ENCODE peak calls at places on chromosomes 16 and 17, in five cellular contexts. One of them, this sample, is unnamed.

GRCh38 chr16:50677351-50677750 is 3.8 kb downstream of the SNX20 start:
- DNase-seq in effector memory CD4-positive, alpha-beta T cell: no peak
- DNase-seq in heart left ventricle: no peak
- DNase-seq in coronary artery: no peak
- DNase-seq in astrocyte: no peak
- DNase-seq in this sample: no peak

GRCh38 chr17:12591336-12591735 is 74.4 kb upstream of the MYOCD start:
- DNase-seq in effector memory CD4-positive, alpha-beta T cell: no peak
- DNase-seq in coronary artery: no peak
- DNase-seq in heart left ventricle: no peak
- DNase-seq in astrocyte: no peak
- DNase-seq in this sample: peak

GRCh38 chr17:45948881-45949624 is 50.0 kb upstream of the STH start:
- DNase-seq in coronary artery: peak
- DNase-seq in effector memory CD4-positive, alpha-beta T cell: peak
- DNase-seq in heart left ventricle: peak
- DNase-seq in astrocyte: peak
- DNase-seq in this sample: peak

GRCh38 chr16:57529324-57530103 is 6.9 kb downstream of the CCDC102A start:
- DNase-seq in heart left ventricle: no peak
- DNase-seq in coronary artery: no peak
- DNase-seq in effector memory CD4-positive, alpha-beta T cell: no peak
- DNase-seq in astrocyte: no peak
- DNase-seq in this sample: no peak

GRCh38 chr17:39979021-39979660 is 1.5 kb upstream of the PSMD3 start:
- DNase-seq in heart left ventricle: no peak
- DNase-seq in coronary artery: no peak
- DNase-seq in effector memory CD4-positive, alpha-beta T cell: no peak
- DNase-seq in astrocyte: peak
- DNase-seq in this sample: peak

GRCh38 chr16:14564323-14564722 is 65.7 kb downstream of the PARN start:
- DNase-seq in astrocyte: no peak
- DNase-seq in effector memory CD4-positive, alpha-beta T cell: no peak
- DNase-seq in heart left ventricle: no peak
- DNase-seq in coronary artery: no peak
- DNase-seq in this sample: no peak

GRCh38 chr16:27408602-27409031 is 6.6 kb downstream of the IL21R start:
- DNase-seq in effector memory CD4-positive, alpha-beta T cell: no peak
- DNase-seq in astrocyte: no peak
- DNase-seq in coronary artery: peak
- DNase-seq in heart left ventricle: no peak
- DNase-seq in this sample: no peak

GRCh38 chr17:81157848-81158687 is 7.2 kb upstream of the PVALEF start:
- DNase-seq in coronary artery: no peak
- DNase-seq in effector memory CD4-positive, alpha-beta T cell: no peak
- DNase-seq in astrocyte: no peak
- DNase-seq in heart left ventricle: no peak
- DNase-seq in this sample: no peak

GRCh38 chr16:30515275-30515674 is 11.1 kb downstream of the ZNF768 start:
- DNase-seq in effector memory CD4-positive, alpha-beta T cell: no peak
- DNase-seq in coronary artery: no peak
- DNase-seq in heart left ventricle: no peak
- DNase-seq in astrocyte: no peak
- DNase-seq in this sample: no peak

GRCh38 chr16:24409045-24409444 is 130.3 kb upstream of the RBBP6 start:
- DNase-seq in heart left ventricle: no peak
- DNase-seq in astrocyte: no peak
- DNase-seq in effector memory CD4-positive, alpha-beta T cell: no peak
- DNase-seq in coronary artery: no peak
- DNase-seq in this sample: no peak

GRCh38 chr16:66457888-66458287 is 30.8 kb downstream of the BEAN1 start:
- DNase-seq in coronary artery: peak
- DNase-seq in astrocyte: peak
- DNase-seq in effector memory CD4-positive, alpha-beta T cell: no peak
- DNase-seq in heart left ventricle: no peak
- DNase-seq in this sample: no peak

GRCh38 chr17:45719335-45720071 is 64.6 kb upstream of the CRHR1 start:
- DNase-seq in coronary artery: no peak
- DNase-seq in heart left ventricle: no peak
- DNase-seq in astrocyte: peak
- DNase-seq in effector memory CD4-positive, alpha-beta T cell: no peak
- DNase-seq in this sample: peak

GRCh38 chr17:16275024-16275423 is 58.0 kb downstream of the PIGL start:
- DNase-seq in coronary artery: no peak
- DNase-seq in heart left ventricle: no peak
- DNase-seq in effector memory CD4-positive, alpha-beta T cell: no peak
- DNase-seq in astrocyte: no peak
- DNase-seq in this sample: no peak

GRCh38 chr16:23595246-23595950 is 718 bp downstream of the NDUFAB1 start:
- DNase-seq in heart left ventricle: no peak
- DNase-seq in effector memory CD4-positive, alpha-beta T cell: no peak
- DNase-seq in astrocyte: no peak
- DNase-seq in coronary artery: no peak
- DNase-seq in this sample: peak

GRCh38 chr17:16003841-16004240 is 4.2 kb downstream of the TTC19 start:
- DNase-seq in astrocyte: no peak
- DNase-seq in effector memory CD4-positive, alpha-beta T cell: no peak
- DNase-seq in coronary artery: no peak
- DNase-seq in heart left ventricle: no peak
- DNase-seq in this sample: no peak

GRCh38 chr17:59561042-59561441 is 4.4 kb upstream of the DHX40 start:
- DNase-seq in astrocyte: no peak
- DNase-seq in coronary artery: no peak
- DNase-seq in effector memory CD4-positive, alpha-beta T cell: no peak
- DNase-seq in heart left ventricle: no peak
- DNase-seq in this sample: peak

GRCh38 chr16:79599837-79600635 is 501 bp downstream of the MAF start:
- DNase-seq in coronary artery: peak
- DNase-seq in effector memory CD4-positive, alpha-beta T cell: peak
- DNase-seq in heart left ventricle: peak
- DNase-seq in astrocyte: peak
- DNase-seq in this sample: peak

GRCh38 chr17:83064732-83065659 is 14.4 kb upstream of the METRNL start:
- DNase-seq in astrocyte: no peak
- DNase-seq in effector memory CD4-positive, alpha-beta T cell: no peak
- DNase-seq in heart left ventricle: peak
- DNase-seq in coronary artery: peak
- DNase-seq in this sample: no peak

GRCh38 chr17:49074851-49075540 is 57.6 kb upstream of the B4GALNT2 start:
- DNase-seq in effector memory CD4-positive, alpha-beta T cell: no peak
- DNase-seq in astrocyte: peak
- DNase-seq in coronary artery: no peak
- DNase-seq in heart left ventricle: no peak
- DNase-seq in this sample: peak

GRCh38 chr16:5490499-5490898 is 392.9 kb upstream of the EEF2KMT start:
- DNase-seq in heart left ventricle: no peak
- DNase-seq in coronary artery: no peak
- DNase-seq in astrocyte: no peak
- DNase-seq in effector memory CD4-positive, alpha-beta T cell: no peak
- DNase-seq in this sample: no peak

GRCh38 chr17:63774141-63774981 is at the start of gene DDX42:
- DNase-seq in effector memory CD4-positive, alpha-beta T cell: peak
- DNase-seq in coronary artery: peak
- DNase-seq in astrocyte: peak
- DNase-seq in heart left ventricle: peak
- DNase-seq in this sample: peak

GRCh38 chr16:3562914-3563480 is 14.2 kb downstream of the NLRC3 start:
- DNase-seq in effector memory CD4-positive, alpha-beta T cell: no peak
- DNase-seq in astrocyte: no peak
- DNase-seq in coronary artery: no peak
- DNase-seq in heart left ventricle: no peak
- DNase-seq in this sample: no peak

GRCh38 chr16:5918553-5919127 is 821.0 kb upstream of the EEF2KMT start:
- DNase-seq in effector memory CD4-positive, alpha-beta T cell: no peak
- DNase-seq in coronary artery: no peak
- DNase-seq in heart left ventricle: no peak
- DNase-seq in astrocyte: no peak
- DNase-seq in this sample: no peak

GRCh38 chr16:89197033-89197632 is 3.2 kb downstream of the SLC22A31 start:
- DNase-seq in astrocyte: no peak
- DNase-seq in heart left ventricle: no peak
- DNase-seq in effector memory CD4-positive, alpha-beta T cell: no peak
- DNase-seq in coronary artery: no peak
- DNase-seq in this sample: no peak

DNA sequence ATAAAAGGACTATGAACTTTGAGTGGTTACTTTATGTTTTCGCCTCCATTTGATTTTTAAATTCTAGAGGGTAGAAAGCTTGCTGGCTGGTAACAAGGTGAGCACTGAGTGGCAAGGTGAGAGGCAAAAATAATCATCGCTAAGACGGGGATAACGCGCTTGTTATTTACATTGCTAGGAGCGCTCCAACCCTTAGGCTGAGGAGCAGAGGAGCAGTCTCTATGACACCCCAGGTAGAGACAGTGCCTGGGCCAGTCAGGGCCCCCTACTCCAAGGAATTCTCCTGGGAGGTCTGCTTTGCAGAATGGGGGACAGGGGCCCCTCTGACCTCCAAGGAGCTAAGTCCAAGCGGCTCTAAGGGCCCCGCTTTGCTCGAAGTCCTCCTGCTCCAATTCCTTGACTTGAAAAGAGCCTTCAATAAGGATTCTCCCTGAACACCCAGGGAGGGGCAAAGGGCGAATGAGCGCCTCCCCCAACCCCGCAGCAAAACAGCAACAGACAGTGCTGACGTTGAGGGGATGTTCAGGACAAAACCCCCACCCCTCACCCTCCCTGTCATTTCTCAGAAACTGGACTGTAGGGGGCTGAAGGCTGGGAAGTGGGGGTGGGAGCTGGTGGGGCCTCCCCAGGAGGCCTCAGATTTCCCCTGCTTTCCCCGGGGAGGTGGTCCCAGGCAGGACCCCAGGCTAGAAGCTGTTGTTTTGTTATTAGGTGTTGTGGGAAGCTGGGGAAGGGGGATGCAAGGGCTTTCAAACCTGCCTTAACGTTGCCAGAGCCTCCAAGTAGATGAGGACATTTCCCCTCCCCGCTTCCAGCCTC is 10.2 kb upstream of the FOXF1 start:
- DNase-seq in astrocyte: no peak
- DNase-seq in heart left ventricle: no peak
- DNase-seq in effector memory CD4-positive, alpha-beta T cell: no peak
- DNase-seq in coronary artery: no peak
- DNase-seq in this sample: no peak
- H3K4me3 ChIP-seq in astrocyte: no peak
- H3K4me3 ChIP-seq in heart left ventricle: no peak
- H3K4me3 ChIP-seq in effector memory CD4-positive, alpha-beta T cell: no peak
- H3K4me3 ChIP-seq in coronary artery: no peak
- H3K4me3 ChIP-seq in this sample: no peak

GRCh38 chr17:73901249-73901648 is 257.0 kb upstream of the SDK2 start:
- DNase-seq in heart left ventricle: no peak
- DNase-seq in astrocyte: no peak
- DNase-seq in coronary artery: no peak
- DNase-seq in effector memory CD4-positive, alpha-beta T cell: no peak
- DNase-seq in this sample: no peak

GRCh38 chr17:73900516-73900915 is 256.3 kb upstream of the SDK2 start:
- DNase-seq in heart left ventricle: no peak
- DNase-seq in coronary artery: no peak
- DNase-seq in effector memory CD4-positive, alpha-beta T cell: no peak
- DNase-seq in astrocyte: no peak
- DNase-seq in this sample: no peak

GRCh38 chr17:73899839-73900238 is 255.6 kb upstream of the SDK2 start:
- DNase-seq in heart left ventricle: no peak
- DNase-seq in effector memory CD4-positive, alpha-beta T cell: no peak
- DNase-seq in astrocyte: no peak
- DNase-seq in coronary artery: no peak
- DNase-seq in this sample: no peak

GRCh38 chr17:73902416-73903181 is 258.4 kb upstream of the SDK2 start:
- DNase-seq in astrocyte: no peak
- DNase-seq in heart left ventricle: no peak
- DNase-seq in coronary artery: no peak
- DNase-seq in effector memory CD4-positive, alpha-beta T cell: no peak
- DNase-seq in this sample: no peak

DNA sequence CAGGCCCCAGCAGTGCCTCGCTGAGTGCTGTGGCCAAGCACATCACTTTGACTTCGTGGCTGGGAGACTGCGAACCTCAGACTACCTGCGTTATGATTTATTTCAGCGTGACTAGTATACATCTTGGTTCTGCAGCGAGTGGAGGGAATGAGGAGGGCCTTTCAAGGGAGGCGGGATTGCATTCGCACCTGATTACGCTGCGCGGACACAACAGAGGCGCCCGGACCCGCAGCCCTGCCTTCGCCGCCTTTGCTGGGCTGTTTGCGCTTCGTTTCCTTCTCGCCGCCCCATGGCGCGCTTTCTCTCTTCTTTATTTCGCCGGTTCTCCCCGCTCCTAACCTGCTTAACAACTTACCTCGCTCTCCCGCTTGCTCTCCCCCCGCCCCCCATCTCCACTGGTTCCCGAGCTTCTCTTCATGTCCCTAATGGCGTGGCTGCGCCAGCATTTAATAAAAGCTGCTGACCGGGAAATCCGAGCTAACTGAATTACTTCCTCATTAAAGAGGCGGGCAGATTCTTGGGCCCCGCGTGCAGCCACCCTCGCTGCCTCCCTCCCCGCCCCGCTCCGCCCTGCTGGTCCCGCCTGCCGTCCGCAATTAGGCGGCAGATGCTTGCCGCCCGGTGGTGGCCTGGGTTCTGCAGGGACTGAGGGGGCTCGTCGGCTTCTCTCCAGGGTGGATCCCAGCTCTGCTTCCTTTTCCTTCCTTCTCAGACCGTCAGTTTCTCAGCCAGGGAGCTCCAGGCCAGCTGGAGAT is 257.6 kb upstream of the SDK2 start:
- DNase-seq in effector memory CD4-positive, alpha-beta T cell: no peak
- DNase-seq in coronary artery: peak
- DNase-seq in astrocyte: no peak
- DNase-seq in heart left ventricle: peak
- DNase-seq in this sample: no peak
- H3K4me3 ChIP-seq in effector memory CD4-positive, alpha-beta T cell: peak
- H3K4me3 ChIP-seq in coronary artery: peak
- H3K4me3 ChIP-seq in astrocyte: no peak
- H3K4me3 ChIP-seq in heart left ventricle: peak
- H3K4me3 ChIP-seq in this sample: no peak

GRCh38 chr17:1467258-1467657 is 11.2 kb upstream of the CRK start:
- DNase-seq in effector memory CD4-positive, alpha-beta T cell: no peak
- DNase-seq in heart left ventricle: no peak
- DNase-seq in coronary artery: no peak
- DNase-seq in astrocyte: no peak
- DNase-seq in this sample: no peak

GRCh38 chr17:1464186-1464585 is 8.2 kb upstream of the CRK start:
- DNase-seq in astrocyte: no peak
- DNase-seq in effector memory CD4-positive, alpha-beta T cell: no peak
- DNase-seq in heart left ventricle: no peak
- DNase-seq in coronary artery: no peak
- DNase-seq in this sample: no peak

GRCh38 chr17:1461193-1461944 is 5.3 kb upstream of the CRK start:
- DNase-seq in coronary artery: no peak
- DNase-seq in heart left ventricle: no peak
- DNase-seq in astrocyte: no peak
- DNase-seq in effector memory CD4-positive, alpha-beta T cell: no peak
- DNase-seq in this sample: no peak

GRCh38 chr17:1460233-1460632 is 4.2 kb upstream of the CRK start:
- DNase-seq in effector memory CD4-positive, alpha-beta T cell: no peak
- DNase-seq in astrocyte: no peak
- DNase-seq in heart left ventricle: peak
- DNase-seq in coronary artery: peak
- DNase-seq in this sample: no peak

GRCh38 chr17:1462164-1463112 is 6.4 kb upstream of the CRK start:
- DNase-seq in heart left ventricle: no peak
- DNase-seq in coronary artery: no peak
- DNase-seq in effector memory CD4-positive, alpha-beta T cell: no peak
- DNase-seq in astrocyte: peak
- DNase-seq in this sample: no peak
- H3K4me3 ChIP-seq in heart left ventricle: no peak
- H3K4me3 ChIP-seq in coronary artery: no peak
- H3K4me3 ChIP-seq in effector memory CD4-positive, alpha-beta T cell: no peak
- H3K4me3 ChIP-seq in astrocyte: no peak
- H3K4me3 ChIP-seq in this sample: no peak

GRCh38 chr16:85582177-85582888 is 30.8 kb upstream of the GSE1 start:
- DNase-seq in coronary artery: no peak
- DNase-seq in effector memory CD4-positive, alpha-beta T cell: no peak
- DNase-seq in heart left ventricle: no peak
- DNase-seq in astrocyte: no peak
- DNase-seq in this sample: no peak
- H3K4me3 ChIP-seq in coronary artery: no peak
- H3K4me3 ChIP-seq in effector memory CD4-positive, alpha-beta T cell: no peak
- H3K4me3 ChIP-seq in heart left ventricle: no peak
- H3K4me3 ChIP-seq in astrocyte: no peak
- H3K4me3 ChIP-seq in this sample: no peak

This sample was measured in choroid plexus epithelial cell.